ENCODE peak calls at places on chromosomes 12 and 14, in five cellular contexts. One of them, this sample, is unnamed. For H3K9me3, the result is how much of the 10 kb centered on the place peaks cover.

GRCh38 chr12:114967187-114967586 is 283.2 kb upstream of the TBX3 start:
- DNase-seq in SK-N-SH: no peak
- DNase-seq in K562: no peak
- DNase-seq in HCT116: no peak
- DNase-seq in GM12878: no peak
- DNase-seq in this sample: no peak

GRCh38 chr12:124140889-124141550 is 153.9 kb upstream of the RFLNA start:
- DNase-seq in SK-N-SH: no peak
- DNase-seq in GM12878: no peak
- DNase-seq in K562: no peak
- DNase-seq in HCT116: no peak
- DNase-seq in this sample: peak

GRCh38 chr12:40058721-40059190 is 47.1 kb downstream of the SLC2A13 start:
- DNase-seq in HCT116: no peak
- DNase-seq in K562: no peak
- DNase-seq in SK-N-SH: no peak
- DNase-seq in GM12878: no peak
- DNase-seq in this sample: no peak

GRCh38 chr12:115599251-115599811 is 678.2 kb downstream of the MED13L start:
- DNase-seq in GM12878: no peak
- DNase-seq in K562: no peak
- DNase-seq in SK-N-SH: no peak
- DNase-seq in HCT116: no peak
- DNase-seq in this sample: no peak

GRCh38 chr12:52204095-52204930 is 12.5 kb upstream of the KRT80 start:
- DNase-seq in HCT116: no peak
- DNase-seq in K562: no peak
- DNase-seq in GM12878: no peak
- DNase-seq in SK-N-SH: no peak
- DNase-seq in this sample: no peak

GRCh38 chr12:114963846-114964245 is 279.9 kb upstream of the TBX3 start:
- DNase-seq in HCT116: no peak
- DNase-seq in GM12878: no peak
- DNase-seq in K562: no peak
- DNase-seq in SK-N-SH: no peak
- DNase-seq in this sample: no peak

GRCh38 chr12:46483572-46484395 is 111.2 kb upstream of the SLC38A2 start:
- DNase-seq in GM12878: no peak
- DNase-seq in SK-N-SH: no peak
- DNase-seq in K562: no peak
- DNase-seq in HCT116: no peak
- DNase-seq in this sample: no peak

GRCh38 chr14:104866451-104867370 is 1.6 kb downstream of the CEP170B start:
- DNase-seq in SK-N-SH: no peak
- DNase-seq in HCT116: no peak
- DNase-seq in K562: no peak
- DNase-seq in GM12878: no peak
- DNase-seq in this sample: no peak

GRCh38 chr12:5096241-5096880 is 52.7 kb downstream of the KCNA5 start:
- DNase-seq in SK-N-SH: peak
- DNase-seq in K562: no peak
- DNase-seq in HCT116: peak
- DNase-seq in GM12878: no peak
- DNase-seq in this sample: no peak

GRCh38 chr12:54262403-54262925 is 17.5 kb downstream of the CBX5 start:
- DNase-seq in GM12878: no peak
- DNase-seq in HCT116: no peak
- DNase-seq in SK-N-SH: no peak
- DNase-seq in K562: no peak
- DNase-seq in this sample: no peak

GRCh38 chr14:95649230-95649629 is 37.0 kb upstream of the TCL1B start:
- DNase-seq in HCT116: no peak
- DNase-seq in GM12878: no peak
- DNase-seq in SK-N-SH: no peak
- DNase-seq in K562: no peak
- DNase-seq in this sample: no peak

GRCh38 chr12:110972870-110973269 is 52.5 kb upstream of the MYL2 start:
- DNase-seq in SK-N-SH: no peak
- DNase-seq in GM12878: no peak
- DNase-seq in K562: no peak
- DNase-seq in HCT116: no peak
- DNase-seq in this sample: no peak

GRCh38 chr14:74702293-74702692 is 10.6 kb downstream of the AREL1 start:
- DNase-seq in SK-N-SH: no peak
- DNase-seq in HCT116: no peak
- DNase-seq in K562: no peak
- DNase-seq in GM12878: no peak
- DNase-seq in this sample: no peak

GRCh38 chr12:24960222-24960855 is 11.4 kb upstream of the BCAT1 start:
- DNase-seq in GM12878: peak
- DNase-seq in HCT116: peak
- DNase-seq in SK-N-SH: no peak
- DNase-seq in K562: no peak
- DNase-seq in this sample: peak

GRCh38 chr12:102496571-102496970 is 16.2 kb upstream of the IGF1 start:
- DNase-seq in GM12878: no peak
- DNase-seq in HCT116: no peak
- DNase-seq in K562: no peak
- DNase-seq in SK-N-SH: no peak
- DNase-seq in this sample: no peak

GRCh38 chr12:3520711-3521110 is 29.7 kb downstream of the PRMT8 start:
- DNase-seq in GM12878: no peak
- DNase-seq in K562: no peak
- DNase-seq in HCT116: no peak
- DNase-seq in SK-N-SH: no peak
- DNase-seq in this sample: no peak

GRCh38 chr14:103140316-103141109 is 17.3 kb downstream of the TNFAIP2 start:
- DNase-seq in GM12878: peak
- DNase-seq in K562: no peak
- DNase-seq in SK-N-SH: no peak
- DNase-seq in HCT116: no peak
- DNase-seq in this sample: no peak

GRCh38 chr12:109191621-109192250 is 75.3 kb downstream of the ACACB start:
- DNase-seq in GM12878: no peak
- DNase-seq in SK-N-SH: no peak
- DNase-seq in K562: no peak
- DNase-seq in HCT116: no peak
- DNase-seq in this sample: no peak
- TF ChIP-seq YY1 in GM12878: no peak
- TF ChIP-seq YY1 in SK-N-SH: no peak
- TF ChIP-seq YY1 in K562: no peak
- TF ChIP-seq YY1 in HCT116: no peak
- TF ChIP-seq YY1 in this sample: no peak

DNA sequence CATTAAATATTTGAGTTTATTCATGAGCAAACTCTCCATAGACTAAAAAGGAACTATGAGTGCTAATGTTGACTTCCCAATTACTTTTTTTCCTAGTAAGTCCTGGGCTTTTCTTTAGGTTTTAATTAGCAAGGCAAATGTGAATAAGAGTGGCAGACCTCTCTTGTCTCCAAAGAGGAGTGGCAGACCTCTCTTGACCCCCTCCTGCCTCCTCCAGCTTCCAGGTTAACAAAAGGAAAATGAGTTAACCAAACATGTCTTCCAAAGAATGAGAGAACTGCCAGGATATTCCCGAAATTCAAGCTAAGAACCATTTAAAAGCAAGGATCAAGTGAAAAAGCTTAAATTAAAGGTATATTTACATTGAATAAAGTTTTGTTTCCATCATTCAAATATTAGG is 253.2 kb downstream of the MDGA2 start:
- DNase-seq in K562: no peak
- DNase-seq in HCT116: no peak
- DNase-seq in GM12878: no peak
- DNase-seq in SK-N-SH: no peak
- DNase-seq in this sample: peak
- H3K9me3 ChIP-seq in K562: under half
- H3K9me3 ChIP-seq in HCT116: under half
- H3K9me3 ChIP-seq in GM12878: under half
- H3K9me3 ChIP-seq in SK-N-SH: under half
- H3K9me3 ChIP-seq in this sample: under half

DNA sequence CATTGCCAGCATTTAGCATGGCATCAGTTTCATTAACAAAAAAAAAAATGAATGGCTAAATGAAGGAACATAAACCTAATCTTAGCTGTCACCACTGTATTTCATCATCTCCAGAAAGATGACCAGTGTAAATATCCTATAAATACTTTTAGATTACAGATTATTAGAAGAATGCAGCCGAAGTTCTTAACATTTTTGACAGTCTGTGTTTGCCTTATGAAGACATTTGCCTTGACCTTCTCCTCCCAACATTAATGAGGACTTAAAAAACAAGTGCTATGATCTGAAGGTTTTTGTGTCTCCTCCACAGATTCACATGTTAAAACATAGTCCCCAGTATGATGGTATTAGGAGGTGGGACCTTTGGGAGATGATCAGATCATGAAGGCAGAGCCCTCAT is 253.0 kb downstream of the SNAPC1 start:
- DNase-seq in K562: no peak
- DNase-seq in GM12878: no peak
- DNase-seq in HCT116: no peak
- DNase-seq in SK-N-SH: no peak
- DNase-seq in this sample: no peak
- TF ChIP-seq YY1 in K562: no peak
- TF ChIP-seq YY1 in GM12878: no peak
- TF ChIP-seq YY1 in HCT116: no peak
- TF ChIP-seq YY1 in SK-N-SH: no peak
- TF ChIP-seq YY1 in this sample: no peak

GRCh38 chr12:50772877-50773276 is 9.0 kb downstream of the ATF1 start:
- DNase-seq in SK-N-SH: no peak
- DNase-seq in GM12878: no peak
- DNase-seq in HCT116: no peak
- DNase-seq in K562: no peak
- DNase-seq in this sample: no peak

GRCh38 chr12:50771409-50771808 is 7.5 kb downstream of the ATF1 start:
- DNase-seq in HCT116: no peak
- DNase-seq in SK-N-SH: no peak
- DNase-seq in K562: no peak
- DNase-seq in GM12878: no peak
- DNase-seq in this sample: no peak

GRCh38 chr12:50776749-50777728 is 13.1 kb downstream of the ATF1 start:
- DNase-seq in K562: no peak
- DNase-seq in SK-N-SH: no peak
- DNase-seq in HCT116: no peak
- DNase-seq in GM12878: no peak
- DNase-seq in this sample: no peak

DNA sequence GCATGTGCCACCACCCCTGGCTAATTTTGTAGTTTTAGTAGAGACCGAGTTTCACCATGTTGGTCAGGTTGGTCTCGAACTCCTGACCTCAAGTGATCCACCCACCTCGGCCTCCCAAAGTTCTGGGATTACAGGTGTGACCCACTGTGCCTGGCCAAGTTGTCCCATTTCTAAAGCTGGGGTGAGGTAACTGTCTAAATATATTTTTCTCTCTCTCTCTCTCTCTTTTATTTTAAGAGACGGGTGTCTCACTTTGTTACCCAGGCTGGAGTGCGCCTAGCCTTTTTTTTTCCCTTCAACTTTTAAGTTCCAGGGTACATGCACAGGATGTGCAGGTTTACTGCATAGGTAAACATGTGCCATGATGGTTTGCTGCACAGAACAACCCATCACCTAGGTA is 8.6 kb downstream of the ATF1 start:
- DNase-seq in K562: no peak
- DNase-seq in SK-N-SH: no peak
- DNase-seq in HCT116: no peak
- DNase-seq in GM12878: no peak
- DNase-seq in this sample: no peak
- H3K9me3 ChIP-seq in K562: under half
- H3K9me3 ChIP-seq in SK-N-SH: under half
- H3K9me3 ChIP-seq in HCT116: under half
- H3K9me3 ChIP-seq in GM12878: under half
- H3K9me3 ChIP-seq in this sample: under half

GRCh38 chr12:108140501-108140900 is 11.4 kb downstream of the WSCD2 start:
- DNase-seq in GM12878: no peak
- DNase-seq in SK-N-SH: no peak
- DNase-seq in K562: no peak
- DNase-seq in HCT116: no peak
- DNase-seq in this sample: no peak
- TF ChIP-seq YY1 in GM12878: no peak
- TF ChIP-seq YY1 in SK-N-SH: no peak
- TF ChIP-seq YY1 in K562: no peak
- TF ChIP-seq YY1 in HCT116: no peak
- TF ChIP-seq YY1 in this sample: no peak

DNA sequence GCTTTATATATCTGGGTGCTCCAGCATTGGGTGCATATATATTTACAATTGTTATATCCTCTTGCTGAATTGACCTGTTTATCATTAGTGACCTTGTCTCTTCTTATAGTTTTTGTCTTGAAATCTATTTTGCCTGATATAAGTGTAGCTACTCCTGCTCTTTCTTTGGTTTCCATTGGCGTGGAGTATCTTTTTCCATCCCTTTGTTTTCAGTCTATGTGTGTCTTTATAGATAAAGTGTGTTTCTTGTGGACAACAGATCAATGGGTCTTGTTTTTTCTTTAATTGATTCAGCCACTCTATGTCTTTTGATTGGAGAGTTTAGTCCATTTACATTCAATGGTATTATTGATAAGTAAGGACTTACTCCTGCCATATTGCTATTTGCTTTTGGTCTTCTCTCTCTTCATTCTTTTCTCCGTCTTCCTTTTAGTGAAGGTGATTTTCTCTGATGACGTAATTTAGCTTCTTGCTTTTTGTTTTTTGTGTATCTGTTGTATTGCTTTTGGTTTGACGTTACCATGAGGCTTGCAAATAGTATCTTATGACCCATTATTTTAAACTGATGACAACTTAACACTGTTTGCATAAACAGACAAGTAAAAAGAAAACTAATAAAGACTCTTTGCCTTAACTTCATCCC is 347.6 kb downstream of the TMEM121 start:
- DNase-seq in K562: no peak
- DNase-seq in HCT116: no peak
- DNase-seq in GM12878: no peak
- DNase-seq in SK-N-SH: no peak
- DNase-seq in this sample: no peak
- H3K9me3 ChIP-seq in K562: under half
- H3K9me3 ChIP-seq in HCT116: under half
- H3K9me3 ChIP-seq in GM12878: under half
- H3K9me3 ChIP-seq in SK-N-SH: under half
- H3K9me3 ChIP-seq in this sample: under half

DNA sequence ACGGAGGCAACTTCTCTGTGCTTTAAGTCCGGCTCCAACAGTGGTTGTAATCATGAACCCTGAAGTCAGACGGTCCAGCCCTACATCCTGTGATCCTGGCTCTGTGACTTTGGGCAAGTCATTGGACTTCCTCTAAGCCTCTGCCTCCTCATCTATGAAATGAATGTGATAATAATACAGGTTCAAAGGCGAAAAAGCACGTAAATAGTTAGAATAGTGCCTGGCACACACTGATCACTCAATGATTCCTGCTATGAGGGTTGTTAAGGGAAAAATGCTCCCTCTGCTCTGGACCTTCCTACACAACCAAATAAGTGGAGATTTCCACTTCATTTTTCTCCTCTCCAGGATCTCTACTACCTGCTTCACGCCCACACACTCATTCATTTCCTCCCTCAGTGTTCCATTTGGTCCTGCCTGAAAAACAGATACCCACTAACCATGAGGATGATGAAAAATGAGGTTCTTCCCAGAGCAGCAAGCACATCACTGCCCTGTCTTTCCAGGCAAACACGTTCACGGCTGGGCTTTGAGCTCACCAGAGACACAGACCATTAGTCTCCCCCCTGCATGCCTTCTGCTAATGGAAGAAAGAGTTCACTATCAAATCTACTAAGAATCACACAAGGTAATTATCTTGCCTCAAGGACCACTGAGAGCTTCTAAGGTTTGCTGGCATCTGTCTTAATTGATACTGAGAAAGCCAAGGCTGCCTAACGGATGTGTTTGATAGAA is 13.2 kb downstream of the NUAK1 start:
- DNase-seq in K562: no peak
- DNase-seq in SK-N-SH: no peak
- DNase-seq in HCT116: no peak
- DNase-seq in GM12878: no peak
- DNase-seq in this sample: no peak
- TF ChIP-seq YY1 in K562: no peak
- TF ChIP-seq YY1 in SK-N-SH: no peak
- TF ChIP-seq YY1 in HCT116: no peak
- TF ChIP-seq YY1 in GM12878: no peak
- TF ChIP-seq YY1 in this sample: no peak